ENCODE peak calls at places on chromosomes 6 and 20, in four cellular contexts. F is cardiac muscle cell, A is heart right ventricle, I is aorta. W is an unnamed sample.

GRCh38 chr6:47135772-47136171 is 93.6 kb upstream of the ADGRF1 start:
- DNase-seq in F (no peak), I (no peak), A (no peak), W (no peak)

GRCh38 chr6:89574860-89575561 is 63.5 kb downstream of the LYRM2 start:
- DNase-seq in A (no peak), I (no peak), F (no peak), W (no peak)

GRCh38 chr20:34713194-34713943 is 9.2 kb downstream of the TP53INP2 start:
- DNase-seq in A (no peak), I (no peak), F (peak; percentile 48), W (no peak)

GRCh38 chr6:45946352-45946751 is 69.3 kb downstream of the CLIC5 start:
- DNase-seq in F (peak; percentile 53), A (no peak), I (no peak), W (no peak)

GRCh38 chr6:155228549-155229166 is 35.2 kb upstream of the CLDN20 start:
- DNase-seq in A (no peak), I (peak; percentile 54), F (no peak), W (no peak)

GRCh38 chr20:32652739-32653526 is 20.8 kb downstream of the C20orf203 start:
- DNase-seq in F (peak; percentile 89), I (peak; percentile 88), A (peak; percentile 87), W (peak; percentile 84)

GRCh38 chr20:36572701-36573102 is 695 bp upstream of the TGIF2 start:
- DNase-seq in F (peak; percentile 36), I (no peak), A (no peak), W (no peak)

GRCh38 chr6:18503588-18504231 is 116.6 kb downstream of the RNF144B start:
- DNase-seq in I (peak; percentile 54), A (no peak), F (peak; percentile 78), W (peak; percentile 66)

GRCh38 chr6:151835396-151835795 is 27.9 kb downstream of the ESR1 start:
- DNase-seq in I (no peak), A (no peak), F (no peak), W (no peak)

GRCh38 chr6:39344821-39345280 is 22.3 kb upstream of the KCNK16 start:
- DNase-seq in A (no peak), F (peak; percentile 8), I (no peak), W (no peak)

GRCh38 chr6:137589067-137589848 is 95.1 kb upstream of the OLIG3 start:
- DNase-seq in F (peak; percentile 7), I (no peak), A (no peak), W (no peak)

GRCh38 chr20:3235661-3236324 is 3.2 kb downstream of the SLC4A11 start:
- DNase-seq in A (no peak), I (no peak), F (no peak), W (no peak)

GRCh38 chr6:2441881-2442475 is 196.6 kb upstream of the GMDS start:
- DNase-seq in I (no peak), F (no peak), A (no peak), W (no peak)

GRCh38 chr20:62282103-62282502 is 20.7 kb upstream of the ADRM1 start:
- DNase-seq in A (no peak), F (no peak), I (no peak), W (no peak)

GRCh38 chr6:30747300-30747687 is 2.9 kb upstream of the IER3 start:
- DNase-seq in I (no peak), A (no peak), F (no peak), W (no peak)

GRCh38 chr6:98932424-98932823 is 15.3 kb downstream of the FBXL4 start:
- DNase-seq in A (no peak), I (no peak), F (no peak), W (no peak)

GRCh38 chr20:50467618-50468373 is 42.4 kb upstream of the PTPN1 start:
- DNase-seq in I (no peak), F (peak; percentile 39), A (no peak), W (no peak)

GRCh38 chr20:6671829-6672228 is 95.7 kb upstream of the BMP2 start:
- DNase-seq in A (no peak), I (no peak), F (no peak), W (no peak)

GRCh38 chr20:19407731-19408130 is 195.3 kb downstream of the SLC24A3 start:
- DNase-seq in I (no peak), F (no peak), A (no peak), W (no peak)

GRCh38 chr6:3212261-3212660 is 15.2 kb downstream of the TUBB2B start:
- DNase-seq in A (no peak), F (no peak), I (no peak), W (no peak)

GRCh38 chr20:8043687-8044278 is 24.2 kb upstream of the TMX4 start:
- DNase-seq in I (no peak), A (no peak), F (peak; percentile 79), W (no peak)

GRCh38 chr20:24691901-24692351 is 222.5 kb downstream of the SYNDIG1 start:
- DNase-seq in F (no peak), I (no peak), A (no peak), W (peak; percentile 54)

GRCh38 chr20:50379049-50379990 is 130.9 kb upstream of the PTPN1 start:
- DNase-seq in A (peak; percentile 89), F (no peak), I (peak; percentile 94), W (peak; percentile 99)

GRCh38 chr6:35411066-35411465 is 41.1 kb upstream of the FANCE start:
- DNase-seq in F (no peak), I (no peak), A (no peak), W (no peak)

GRCh38 chr6:21811484-21811883 is 217.9 kb downstream of the SOX4 start:
- DNase-seq in A (no peak), I (no peak), F (no peak), W (no peak)

GRCh38 chr6:17599885-17600526 is at the start of gene FAM8A1:
- DNase-seq in I (peak; percentile 98), A (peak; percentile 96), F (peak; percentile 94), W (peak; percentile 94)

GRCh38 chr6:96016781-96017180 is 1.0 kb downstream of the FUT9 start:
- DNase-seq in I (no peak), A (no peak), F (no peak), W (no peak)

GRCh38 chr6:46757206-46757564 is 10.5 kb downstream of the ANKRD66 start:
- DNase-seq in A (no peak), F (no peak), I (no peak), W (no peak)

GRCh38 chr6:6910734-6911295 is 196.9 kb upstream of the RREB1 start:
- DNase-seq in A (no peak), I (no peak), F (no peak), W (no peak)

GRCh38 chr6:110265273-110265672 is 85.0 kb downstream of the CDC40 start:
- DNase-seq in F (no peak), A (no peak), I (no peak), W (no peak)

GRCh38 chr20:63422653-63423052 is 49.8 kb downstream of the KCNQ2 start:
- DNase-seq in F (no peak), I (no peak), A (no peak), W (no peak)

GRCh38 chr6:22877946-22878705 is 308.8 kb downstream of the HDGFL1 start:
- DNase-seq in I (no peak), A (no peak), F (no peak), W (no peak)

GRCh38 chr6:157984686-157985225 is 3.1 kb downstream of the SYNJ2 start:
- DNase-seq in I (no peak), A (no peak), F (no peak), W (no peak)

GRCh38 chr6:29734046-29735018 is 11.1 kb downstream of the HLA-F start:
- DNase-seq in F (no peak), I (no peak), A (no peak), W (no peak)

GRCh38 chr6:33695451-33695855 is 16.0 kb downstream of the UQCC2 start:
- DNase-seq in F (no peak), I (no peak), A (no peak), W (no peak)

GRCh38 chr20:56835829-56836228 is 206.7 kb downstream of the TFAP2C start:
- DNase-seq in F (no peak), I (no peak), A (no peak), W (no peak)
- H3K4me1 ChIP-seq in F (no peaks in the 10 kb centered on the region), I (no peaks in the 10 kb centered on the region), A (no peaks in the 10 kb centered on the region), W (no peaks in the 10 kb centered on the region)

GRCh38 chr20:44401770-44402390 is 46.4 kb downstream of the HNF4A start:
- DNase-seq in I (no peak), A (no peak), F (no peak), W (no peak)
- H3K27ac ChIP-seq in I (no peak overlapping the region), A (no peak overlapping the region), F (no peak overlapping the region), W (no peak overlapping the region)

GRCh38 chr20:56222945-56223344 is 25.6 kb upstream of the MC3R start:
- DNase-seq in A (no peak), I (no peak), F (no peak), W (no peak)
- H3K9me3 ChIP-seq in A (peaks cover 12% of the 10 kb centered on the region), I (peaks cover 3% of the 10 kb centered on the region), F (no peaks in the 10 kb centered on the region), W (no peaks in the 10 kb centered on the region)

GRCh38 chr6:170202416-170203135 is 88.3 kb downstream of the DLL1 start:
- DNase-seq in A (no peak), I (no peak), F (no peak), W (peak; percentile 34)

GRCh38 chr6:170199716-170200115 is 91.2 kb downstream of the DLL1 start:
- DNase-seq in F (no peak), A (no peak), I (no peak), W (peak; percentile 52)

GRCh38 chr6:170201361-170201760 is 89.5 kb downstream of the DLL1 start:
- DNase-seq in F (no peak), I (no peak), A (no peak), W (peak; percentile 32)

GRCh38 chr6:170198298-170198697 is 92.6 kb downstream of the DLL1 start:
- DNase-seq in A (no peak), F (no peak), I (no peak), W (no peak)

DNA sequence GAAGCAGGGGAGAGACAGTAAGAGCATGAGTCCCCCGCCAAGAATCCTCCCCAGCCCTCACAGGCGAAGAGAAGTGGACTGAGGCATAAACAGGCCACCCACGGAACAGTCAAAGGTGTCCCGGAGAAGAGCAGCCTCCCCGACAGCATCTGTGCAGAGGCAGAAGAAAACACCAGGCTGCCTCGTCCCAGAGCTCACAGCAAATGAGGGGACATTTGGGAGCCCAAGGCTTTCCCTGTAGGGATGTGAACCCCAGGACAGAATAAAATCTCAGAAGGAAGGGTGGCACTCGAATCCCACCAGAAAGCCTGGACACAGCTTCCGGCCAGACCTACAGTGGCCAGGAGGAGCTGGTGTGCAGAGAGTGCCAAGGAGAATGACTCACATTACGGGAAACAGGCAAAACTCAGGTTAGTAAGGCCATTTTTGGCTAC is 90.4 kb downstream of the DLL1 start:
- DNase-seq in I (no peak), A (no peak), F (no peak), W (peak; percentile 52)
- H3K4me1 ChIP-seq in I (no peaks in the 10 kb centered on the region), A (no peaks in the 10 kb centered on the region), F (no peaks in the 10 kb centered on the region), W (no peaks in the 10 kb centered on the region)

GRCh38 chr6:50654155-50654554 is 59.2 kb upstream of the TFAP2D start:
- DNase-seq in F (no peak), I (no peak), A (no peak), W (no peak)
- H3K27ac ChIP-seq in F (no peak overlapping the region), I (no peak overlapping the region), A (no peak overlapping the region), W (no peak overlapping the region)

GRCh38 chr6:78131521-78131920 is 478.7 kb downstream of the MEI4 start:
- DNase-seq in F (no peak), I (no peak), A (no peak), W (no peak)
- H3K9me3 ChIP-seq in F (no peaks in the 10 kb centered on the region), I (peaks cover 2% of the 10 kb centered on the region), A (peaks cover 47% of the 10 kb centered on the region), W (peaks cover 5% of the 10 kb centered on the region)

W was measured in right atrium auricular region.